ENCODE peak calls at places on chromosomes 12 and 14, in six cellular contexts. Y is cardiac fibroblast, A is astrocyte of the spinal cord, F is thoracic aorta, B is AG09309, U is hepatocyte. N is an unnamed sample.

GRCh38 chr14:64965356-64966000 is 6.7 kb downstream of the RAB15 start:
- DNase-seq in Y (no peak), A (no peak), F (no peak), B (no peak), U (no peak), N (no peak)

GRCh38 chr12:116539905-116540482 is 19.2 kb upstream of the MAP1LC3B2 start:
- DNase-seq in Y (peak), A (peak), F (no peak), B (no peak), U (peak), N (no peak)

GRCh38 chr14:91737619-91738018 is 5.7 kb upstream of the CATSPERB start:
- DNase-seq in Y (no peak), A (no peak), F (no peak), B (no peak), U (no peak), N (no peak)

GRCh38 chr14:104331871-104332605 is 193.7 kb downstream of the KIF26A start:
- DNase-seq in Y (no peak), A (no peak), F (no peak), B (no peak), U (peak), N (no peak)

GRCh38 chr14:101058571-101058970 is 155.0 kb upstream of the RTL1 start:
- DNase-seq in Y (peak), A (no peak), F (no peak), B (no peak), U (no peak), N (no peak)

GRCh38 chr12:96419576-96420254 is 19.5 kb upstream of the CDK17 start:
- DNase-seq in Y (no peak), A (no peak), F (no peak), B (no peak), U (no peak), N (no peak)

GRCh38 chr12:57521475-57522018 is 1.1 kb upstream of the MBD6 start:
- DNase-seq in Y (no peak), A (peak), F (no peak), B (no peak), U (peak), N (no peak)

GRCh38 chr14:100606687-100607610 is 19.7 kb upstream of the BEGAIN start:
- DNase-seq in Y (no peak), A (no peak), F (no peak), B (no peak), U (no peak), N (no peak)

GRCh38 chr12:109121346-109121880 is 5.0 kb downstream of the ACACB start:
- DNase-seq in Y (no peak), A (no peak), F (no peak), B (no peak), U (no peak), N (no peak)

GRCh38 chr12:24551368-24551767 is 397.5 kb downstream of the BCAT1 start:
- DNase-seq in Y (no peak), A (no peak), F (no peak), B (no peak), U (no peak), N (no peak)

GRCh38 chr14:90660865-90661570 is 155.2 kb downstream of the TTC7B start:
- DNase-seq in Y (no peak), A (no peak), F (no peak), B (no peak), U (no peak), N (no peak)

GRCh38 chr12:12562585-12563245 is at the start of gene DUSP16:
- DNase-seq in Y (peak), A (peak), F (peak), B (peak), U (peak), N (peak)

GRCh38 chr12:68808388-68809189 is 612 bp downstream of the MDM2 start:
- DNase-seq in Y (peak), A (peak), F (peak), B (peak), U (peak), N (peak)

GRCh38 chr12:132286912-132287311 is 42.5 kb downstream of the GALNT9 start:
- DNase-seq in Y (peak), A (peak), F (no peak), B (no peak), U (no peak), N (no peak)

GRCh38 chr14:76015668-76016067 is 30.1 kb downstream of the IFT43 start:
- DNase-seq in Y (no peak), A (no peak), F (no peak), B (no peak), U (no peak), N (no peak)

GRCh38 chr14:44180975-44181374 is 326.1 kb downstream of the FSCB start:
- DNase-seq in Y (no peak), A (no peak), F (no peak), B (no peak), U (no peak), N (no peak)

GRCh38 chr12:91923864-91924263 is 221.8 kb downstream of the BTG1 start:
- DNase-seq in Y (no peak), A (no peak), F (no peak), B (no peak), U (no peak), N (no peak)

GRCh38 chr14:30194769-30195168 is 267.1 kb upstream of the PRKD1 start:
- DNase-seq in Y (peak), A (peak), F (no peak), B (peak), U (no peak), N (no peak)

GRCh38 chr14:75141967-75142366 is 15.1 kb upstream of the NEK9 start:
- DNase-seq in Y (peak), A (peak), F (no peak), B (no peak), U (peak), N (no peak)

GRCh38 chr12:45543887-45544286 is 185.6 kb upstream of the ARID2 start:
- DNase-seq in Y (peak), A (peak), F (no peak), B (peak), U (peak), N (peak)

GRCh38 chr12:99271071-99271470 is 376.5 kb upstream of the GARIN6 start:
- DNase-seq in Y (no peak), A (no peak), F (no peak), B (no peak), U (no peak), N (no peak)

GRCh38 chr14:24674204-24674970 is 40.4 kb upstream of the GZMB start:
- DNase-seq in Y (no peak), A (no peak), F (no peak), B (no peak), U (no peak), N (no peak)

GRCh38 chr12:99498756-99499155 is 148.8 kb upstream of the GARIN6 start:
- DNase-seq in Y (peak), A (peak), F (no peak), B (peak), U (no peak), N (no peak)

GRCh38 chr14:75459099-75459741 is 31.4 kb downstream of the JDP2 start:
- DNase-seq in Y (no peak), A (no peak), F (no peak), B (no peak), U (no peak), N (no peak)

GRCh38 chr14:90399541-90400444 is 3.0 kb downstream of the CALM1 start:
- DNase-seq in Y (peak), A (peak), F (peak), B (peak), U (peak), N (peak)

GRCh38 chr12:116604151-116604550 is 45.0 kb downstream of the MAP1LC3B2 start:
- DNase-seq in Y (no peak), A (no peak), F (no peak), B (no peak), U (no peak), N (no peak)

GRCh38 chr12:107125833-107126232 is 32.5 kb upstream of the CRY1 start:
- DNase-seq in Y (no peak), A (no peak), F (no peak), B (no peak), U (no peak), N (no peak)

GRCh38 chr12:52217223-52217622 is 15.8 kb upstream of the KRT7 start:
- DNase-seq in Y (peak), A (no peak), F (no peak), B (no peak), U (peak), N (peak)

GRCh38 chr12:104649913-104650312 is 193.2 kb downstream of the CHST11 start:
- DNase-seq in Y (no peak), A (no peak), F (no peak), B (no peak), U (no peak), N (no peak)

GRCh38 chr14:92527724-92528123 is 14.1 kb downstream of the RIN3 start:
- DNase-seq in Y (no peak), A (no peak), F (no peak), B (no peak), U (no peak), N (no peak)

GRCh38 chr12:76137611-76138010 is 53.1 kb upstream of the NAP1L1 start:
- DNase-seq in Y (peak), A (no peak), F (no peak), B (no peak), U (peak), N (no peak)

GRCh38 chr12:95204141-95204866 is 13.0 kb downstream of the FGD6 start:
- DNase-seq in Y (peak), A (peak), F (no peak), B (peak), U (peak), N (no peak)

GRCh38 chr12:72274926-72275325 is 2.8 kb downstream of the TRHDE start:
- DNase-seq in Y (peak), A (peak), F (no peak), B (peak), U (peak), N (no peak)

GRCh38 chr14:101781240-101782061 is 19.9 kb downstream of the PPP2R5C start:
- DNase-seq in Y (peak), A (no peak), F (no peak), B (no peak), U (no peak), N (no peak)

DNA sequence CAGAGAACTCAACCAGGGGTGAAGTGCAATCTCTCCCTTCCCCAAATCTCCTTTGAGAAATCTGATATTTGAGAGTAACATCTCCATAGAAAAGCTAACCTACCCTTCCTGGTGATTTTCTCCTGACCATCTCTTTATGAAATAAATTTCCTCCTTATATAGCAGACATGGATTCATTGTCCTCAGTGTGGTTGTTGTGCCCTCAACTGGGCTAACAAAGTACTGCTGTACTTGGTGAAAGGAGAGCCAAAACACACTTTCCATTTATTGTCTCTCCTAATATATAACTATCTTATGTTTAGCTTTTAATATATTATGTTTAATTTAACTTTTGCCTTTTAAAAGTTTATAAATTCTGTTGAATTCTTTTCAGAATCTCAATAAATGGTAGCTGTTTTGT is 65.1 kb upstream of the SLCO1B1 start:
- DNase-seq in Y (peak), A (peak), F (no peak), B (no peak), U (peak), N (peak)
- TF ChIP-seq CTCF in Y (peak), A (peak), F (peak), B (peak), U (peak), N (peak)

GRCh38 chr12:31518680-31519227 is 72.2 kb downstream of the DENND5B start:
- DNase-seq in Y (peak), A (peak), F (no peak), B (peak), U (peak), N (no peak)
- H3K4me3 ChIP-seq in Y (no peak), A (no peak), F (no peak), B (no peak), U (no peak), N (no peak)

DNA sequence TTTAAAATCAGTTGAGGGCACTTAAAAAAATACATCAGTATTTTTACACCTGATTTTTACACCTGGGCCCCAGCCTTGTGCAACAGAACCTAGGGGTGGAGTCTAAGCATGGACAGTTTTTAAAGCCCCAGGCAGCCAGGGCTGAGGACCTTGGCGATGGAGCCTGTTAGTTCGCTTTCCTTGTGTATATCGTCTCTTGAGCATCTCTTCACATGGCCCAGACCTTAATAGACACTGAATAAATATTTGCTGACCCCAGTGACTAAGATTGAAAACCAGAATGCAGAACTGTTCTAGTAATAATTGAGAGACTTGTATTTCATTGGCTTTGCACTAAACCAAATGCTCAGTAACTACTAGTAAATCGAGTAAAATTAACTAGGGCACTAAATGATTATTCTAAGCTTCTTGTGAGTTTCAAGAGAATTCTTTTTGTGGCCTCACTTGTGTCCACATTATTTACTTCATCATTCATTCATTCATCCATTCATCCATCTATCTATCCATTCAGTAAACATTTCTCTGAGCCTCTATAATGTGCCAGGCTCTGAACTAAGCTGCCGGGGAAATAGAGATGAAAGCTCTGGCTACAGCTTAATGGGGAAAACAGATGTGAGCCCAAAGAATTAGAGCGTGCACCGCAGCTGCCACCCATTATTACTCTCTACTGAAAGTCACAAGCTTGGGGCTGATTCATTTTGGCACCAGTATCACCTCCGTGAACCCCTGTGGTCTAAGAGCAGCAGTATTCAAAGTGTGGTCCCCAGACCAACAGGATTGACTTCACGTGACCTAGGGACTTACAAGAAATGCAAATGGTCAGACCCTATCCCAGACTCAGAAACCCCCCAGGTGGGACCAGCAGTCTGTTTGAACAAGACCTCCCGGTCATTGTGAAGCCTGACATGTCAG is 30.7 kb upstream of the BCL7A start:
- DNase-seq in Y (peak), A (peak), F (no peak), B (no peak), U (no peak), N (peak)
- TF ChIP-seq CTCF in Y (no peak), A (no peak), F (no peak), B (no peak), U (no peak), N (no peak)

DNA sequence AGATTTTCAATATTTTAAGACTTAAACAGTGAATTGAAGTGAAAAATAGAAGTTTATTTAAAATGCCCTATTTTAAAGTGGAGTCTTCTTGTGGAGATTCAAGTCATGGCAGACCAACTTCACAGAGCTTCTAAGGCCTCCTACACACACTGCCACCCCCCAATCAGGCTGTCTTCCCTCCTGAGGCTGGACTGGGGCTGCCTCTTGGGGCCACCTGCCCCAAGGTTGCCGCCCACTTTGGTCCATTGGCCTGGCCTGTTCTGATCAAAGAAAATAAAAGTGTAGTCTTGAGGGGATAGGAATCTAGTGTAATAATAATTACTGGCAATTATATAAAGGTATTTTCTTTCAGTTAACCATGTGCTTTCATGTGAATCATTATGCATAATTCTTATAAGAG is 1.3 kb downstream of the GOLT1B start:
- DNase-seq in Y (no peak), A (no peak), F (no peak), B (no peak), U (no peak), N (no peak)
- H3K4me3 ChIP-seq in Y (peak), A (peak), F (peak), B (peak), U (peak), N (peak)

GRCh38 chr12:70853326-70853725 is 67.2 kb downstream of the PTPRR start:
- DNase-seq in Y (peak), A (peak), F (no peak), B (peak), U (peak), N (no peak)

GRCh38 chr12:70845268-70845667 is 75.3 kb downstream of the PTPRR start:
- DNase-seq in Y (no peak), A (no peak), F (no peak), B (no peak), U (no peak), N (no peak)

GRCh38 chr12:70847871-70848270 is 72.7 kb downstream of the PTPRR start:
- DNase-seq in Y (no peak), A (no peak), F (no peak), B (no peak), U (no peak), N (no peak)

GRCh38 chr12:70852416-70853150 is 68.0 kb downstream of the PTPRR start:
- DNase-seq in Y (no peak), A (no peak), F (no peak), B (no peak), U (no peak), N (no peak)

DNA sequence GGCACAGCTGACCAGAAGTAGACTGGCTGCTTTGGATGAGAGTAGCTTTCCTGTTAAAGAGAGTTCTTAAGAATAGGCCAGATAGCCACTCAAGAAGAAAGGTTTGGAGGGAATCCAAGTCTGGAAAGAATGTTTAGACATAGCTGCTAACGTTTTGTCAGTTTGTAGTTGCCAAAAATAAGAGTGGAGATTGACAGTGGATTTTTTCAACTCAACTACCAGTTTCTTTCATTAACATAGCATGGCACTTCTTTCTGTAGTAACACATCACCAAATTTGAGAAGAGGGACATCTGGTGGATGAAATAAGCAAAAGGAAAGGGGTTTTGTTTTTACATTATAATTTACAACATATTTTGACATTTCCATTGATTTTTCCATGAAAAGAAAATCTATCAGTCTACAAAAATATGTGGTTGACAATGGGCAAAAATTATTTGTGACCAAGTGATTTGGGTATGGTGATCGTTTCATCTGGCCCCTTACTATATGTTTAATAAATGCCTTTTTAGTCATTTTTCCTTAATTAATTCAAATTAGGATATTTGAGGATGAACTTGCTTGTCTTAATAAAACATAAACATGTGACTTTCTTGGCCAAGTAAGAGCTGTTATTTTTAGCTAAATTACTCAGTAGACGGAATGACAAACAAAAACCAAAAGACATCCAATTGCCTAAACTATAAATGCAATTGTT is 71.1 kb downstream of the PTPRR start:
- DNase-seq in Y (peak), A (peak), F (no peak), B (no peak), U (peak), N (no peak)
- TF ChIP-seq CTCF in Y (peak), A (peak), F (peak), B (peak), U (peak), N (peak)

GRCh38 chr14:47674148-47674545 is 1.3 kb downstream of the MDGA2 start:
- DNase-seq in Y (peak), A (peak), F (no peak), B (no peak), U (peak), N (no peak)
- H3K4me3 ChIP-seq in Y (no peak), A (peak), F (peak), B (no peak), U (peak), N (peak)

GRCh38 chr12:7042847-7043246 is 17.7 kb upstream of the C1S start:
- DNase-seq in Y (peak), A (peak), F (no peak), B (no peak), U (peak), N (peak)
- TF ChIP-seq CTCF in Y (peak), A (peak), F (peak), B (peak), U (peak), N (peak)

DNA sequence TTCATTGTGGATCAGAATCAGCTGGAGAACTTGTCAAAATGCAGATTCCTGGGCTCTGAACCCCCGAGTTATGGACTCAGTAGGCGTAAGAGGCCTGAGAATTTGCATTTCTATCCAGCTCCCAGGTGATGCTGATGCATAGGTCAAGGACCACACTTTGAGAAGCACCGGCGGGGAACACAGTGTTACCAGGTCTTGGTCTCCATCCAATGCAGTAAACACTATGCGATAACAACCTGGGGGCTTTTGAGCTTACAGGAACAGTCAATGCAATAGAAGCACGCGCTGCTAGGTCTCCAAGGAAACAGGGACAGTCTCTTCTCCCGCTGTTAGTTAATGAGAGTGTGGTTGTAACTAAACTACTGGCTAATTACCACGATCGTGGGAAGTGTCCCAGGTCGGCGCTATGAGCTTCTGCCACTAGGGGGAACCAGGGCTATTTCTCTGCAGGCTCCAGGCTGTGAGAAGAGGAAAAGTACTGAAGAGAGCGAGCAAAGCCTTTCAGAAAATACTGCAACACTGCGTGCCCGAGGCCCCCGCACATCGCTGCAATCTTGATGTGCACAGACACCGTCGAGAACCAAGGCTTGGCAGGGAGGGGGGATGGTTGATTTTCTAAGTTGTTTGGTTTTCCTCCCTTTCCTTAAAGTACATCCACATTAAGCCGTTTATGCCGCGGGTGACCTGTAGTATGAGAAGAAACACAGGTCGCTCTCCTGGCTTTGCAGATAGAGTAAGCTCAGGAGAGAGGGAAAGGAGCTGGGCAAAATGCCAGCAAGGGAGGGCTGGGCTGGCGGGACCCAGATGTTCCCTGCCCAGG is 52.0 kb upstream of the KCNA1 start:
- DNase-seq in Y (peak), A (peak), F (no peak), B (peak), U (peak), N (peak)
- H3K4me3 ChIP-seq in Y (no peak), A (no peak), F (peak), B (no peak), U (no peak), N (peak)

GRCh38 chr12:122265931-122266771 is at the start of gene VPS33A:
- DNase-seq in Y (peak), A (peak), F (peak), B (peak), U (peak), N (peak)
- TF ChIP-seq CTCF in Y (no peak), A (no peak), F (no peak), B (no peak), U (no peak), N (no peak)